ENCODE peak calls at places on chromosome 22, in nine cellular contexts. Z is M059J, J is EH, I is RKO, P is mammary epithelial cell, U is GM20000, S is RCC 7860, W is mesendoderm, E is progenitor cell of endocrine pancreas. Q is an unnamed sample.
A peak's percentile ranks its signal among the peaks of the same experiment; 100 is the strongest.

GRCh38 chr22:40479126-40479800 is 108.9 kb downstream of the SGSM3 start:
- DNase-seq in S (no peak), U (no peak), P (no peak), W (peak; percentile 96), Z (no peak), I (no peak), E (no peak), J (no peak), Q (no peak)

GRCh38 chr22:24510694-24511625 is 15.8 kb downstream of the UPB1 start:
- DNase-seq in P (peak; percentile 16), Z (peak; percentile 11), U (no peak), S (peak; percentile 77), W (peak; percentile 63), J (peak; percentile 80), E (no peak), I (no peak), Q (peak; percentile 91)

GRCh38 chr22:28909375-28909774 is 26.0 kb downstream of the ZNRF3 start:
- DNase-seq in U (peak; percentile 55), P (no peak), W (no peak), J (peak; percentile 40), Z (no peak), S (no peak), I (no peak), E (no peak), Q (peak; percentile 66)

GRCh38 chr22:28883917-28884753 is 763 bp downstream of the ZNRF3 start:
- DNase-seq in E (peak; percentile 38), I (peak; percentile 31), P (peak; percentile 53), W (peak; percentile 77), Z (peak; percentile 29), S (no peak), J (peak; percentile 46), U (peak; percentile 51), Q (peak; percentile 49)

GRCh38 chr22:46971141-46971775 is 208.8 kb downstream of the TBC1D22A start:
- DNase-seq in Z (no peak), J (no peak), P (no peak), E (no peak), W (peak; percentile 83), U (no peak), I (no peak), S (peak; percentile 11), Q (peak; percentile 73)

GRCh38 chr22:23179381-23180294 is 671 bp upstream of the BCR start:
- DNase-seq in U (peak; percentile 32), S (peak; percentile 9), I (no peak), J (no peak), E (no peak), W (peak; percentile 26), P (peak; percentile 28), Z (peak; percentile 8), Q (no peak)

GRCh38 chr22:23130697-23131096 is 11.1 kb downstream of the RSPH14 start:
- DNase-seq in E (no peak), U (no peak), I (no peak), Z (no peak), J (no peak), S (no peak), P (no peak), W (no peak), Q (no peak)

GRCh38 chr22:46070215-46070721 is 80.1 kb upstream of the PPARA start:
- DNase-seq in S (no peak), W (peak; percentile 26), P (peak; percentile 76), Z (no peak), E (no peak), U (no peak), I (peak; percentile 65), J (no peak), Q (peak; percentile 43)

Q was measured in amniotic epithelial cell.